ENCODE peak calls at places on chromosomes 7 and 10, in nine cellular contexts. One of them, this sample, is unnamed.

GRCh38 chr10:123249894-123250293 is 95.7 kb downstream of the BUB3 start:
- DNase-seq in adrenal gland: no peak
- DNase-seq in GM23248: no peak
- DNase-seq in prostate gland: no peak
- DNase-seq in sigmoid colon: no peak
- DNase-seq in cardiac muscle cell: no peak
- DNase-seq in hepatocyte: no peak
- DNase-seq in MM.1S: no peak
- DNase-seq in endothelial cell of umbilical vein: no peak
- DNase-seq in this sample: no peak

GRCh38 chr7:123401295-123401694 is 133.1 kb downstream of the IQUB start:
- DNase-seq in adrenal gland: no peak
- DNase-seq in GM23248: no peak
- DNase-seq in prostate gland: no peak
- DNase-seq in sigmoid colon: no peak
- DNase-seq in cardiac muscle cell: no peak
- DNase-seq in hepatocyte: no peak
- DNase-seq in MM.1S: no peak
- DNase-seq in endothelial cell of umbilical vein: no peak
- DNase-seq in this sample: no peak

GRCh38 chr10:37566336-37566735 is 291.1 kb downstream of the ZNF248 start:
- DNase-seq in adrenal gland: no peak
- DNase-seq in GM23248: no peak
- DNase-seq in prostate gland: no peak
- DNase-seq in sigmoid colon: no peak
- DNase-seq in cardiac muscle cell: no peak
- DNase-seq in hepatocyte: no peak
- DNase-seq in MM.1S: no peak
- DNase-seq in endothelial cell of umbilical vein: no peak
- DNase-seq in this sample: no peak

GRCh38 chr10:62853710-62854109 is 37.5 kb upstream of the EGR2 start:
- DNase-seq in adrenal gland: no peak
- DNase-seq in GM23248: no peak
- DNase-seq in prostate gland: no peak
- DNase-seq in sigmoid colon: no peak
- DNase-seq in cardiac muscle cell: no peak
- DNase-seq in hepatocyte: no peak
- DNase-seq in MM.1S: no peak
- DNase-seq in endothelial cell of umbilical vein: no peak
- DNase-seq in this sample: no peak

GRCh38 chr10:60387531-60387930 is 2.1 kb downstream of the ANK3 start:
- DNase-seq in adrenal gland: no peak
- DNase-seq in GM23248: no peak
- DNase-seq in prostate gland: peak; percentile 38
- DNase-seq in sigmoid colon: no peak
- DNase-seq in cardiac muscle cell: no peak
- DNase-seq in hepatocyte: no peak
- DNase-seq in MM.1S: no peak
- DNase-seq in endothelial cell of umbilical vein: no peak
- DNase-seq in this sample: peak; percentile 16

GRCh38 chr10:25725917-25726716 is 207.9 kb upstream of the MYO3A start:
- DNase-seq in adrenal gland: peak; percentile 51
- DNase-seq in GM23248: peak; percentile 69
- DNase-seq in prostate gland: no peak
- DNase-seq in sigmoid colon: no peak
- DNase-seq in cardiac muscle cell: peak; percentile 83
- DNase-seq in hepatocyte: peak; percentile 79
- DNase-seq in MM.1S: peak; percentile 68
- DNase-seq in endothelial cell of umbilical vein: peak; percentile 42
- DNase-seq in this sample: peak; percentile 53

GRCh38 chr10:87545783-87546182 is 41.1 kb downstream of the MINPP1 start:
- DNase-seq in adrenal gland: no peak
- DNase-seq in GM23248: peak; percentile 27
- DNase-seq in prostate gland: no peak
- DNase-seq in sigmoid colon: no peak
- DNase-seq in cardiac muscle cell: no peak
- DNase-seq in hepatocyte: no peak
- DNase-seq in MM.1S: no peak
- DNase-seq in endothelial cell of umbilical vein: no peak
- DNase-seq in this sample: no peak

GRCh38 chr7:74388880-74389415 is 64.8 kb upstream of the GTF2IRD1 start:
- DNase-seq in adrenal gland: no peak
- DNase-seq in GM23248: no peak
- DNase-seq in prostate gland: no peak
- DNase-seq in sigmoid colon: no peak
- DNase-seq in cardiac muscle cell: no peak
- DNase-seq in hepatocyte: no peak
- DNase-seq in MM.1S: no peak
- DNase-seq in endothelial cell of umbilical vein: no peak
- DNase-seq in this sample: no peak

GRCh38 chr10:77004917-77005564 is 632.6 kb downstream of the KCNMA1 start:
- DNase-seq in adrenal gland: peak; percentile 31
- DNase-seq in GM23248: peak; percentile 68
- DNase-seq in prostate gland: peak; percentile 11
- DNase-seq in sigmoid colon: no peak
- DNase-seq in cardiac muscle cell: peak; percentile 73
- DNase-seq in hepatocyte: peak; percentile 66
- DNase-seq in MM.1S: peak; percentile 33
- DNase-seq in endothelial cell of umbilical vein: peak; percentile 49
- DNase-seq in this sample: peak; percentile 26

GRCh38 chr7:101165958-101166602 is 711 bp upstream of the VGF start:
- DNase-seq in adrenal gland: no peak
- DNase-seq in GM23248: no peak
- DNase-seq in prostate gland: no peak
- DNase-seq in sigmoid colon: no peak
- DNase-seq in cardiac muscle cell: no peak
- DNase-seq in hepatocyte: no peak
- DNase-seq in MM.1S: no peak
- DNase-seq in endothelial cell of umbilical vein: no peak
- DNase-seq in this sample: no peak

DNA sequence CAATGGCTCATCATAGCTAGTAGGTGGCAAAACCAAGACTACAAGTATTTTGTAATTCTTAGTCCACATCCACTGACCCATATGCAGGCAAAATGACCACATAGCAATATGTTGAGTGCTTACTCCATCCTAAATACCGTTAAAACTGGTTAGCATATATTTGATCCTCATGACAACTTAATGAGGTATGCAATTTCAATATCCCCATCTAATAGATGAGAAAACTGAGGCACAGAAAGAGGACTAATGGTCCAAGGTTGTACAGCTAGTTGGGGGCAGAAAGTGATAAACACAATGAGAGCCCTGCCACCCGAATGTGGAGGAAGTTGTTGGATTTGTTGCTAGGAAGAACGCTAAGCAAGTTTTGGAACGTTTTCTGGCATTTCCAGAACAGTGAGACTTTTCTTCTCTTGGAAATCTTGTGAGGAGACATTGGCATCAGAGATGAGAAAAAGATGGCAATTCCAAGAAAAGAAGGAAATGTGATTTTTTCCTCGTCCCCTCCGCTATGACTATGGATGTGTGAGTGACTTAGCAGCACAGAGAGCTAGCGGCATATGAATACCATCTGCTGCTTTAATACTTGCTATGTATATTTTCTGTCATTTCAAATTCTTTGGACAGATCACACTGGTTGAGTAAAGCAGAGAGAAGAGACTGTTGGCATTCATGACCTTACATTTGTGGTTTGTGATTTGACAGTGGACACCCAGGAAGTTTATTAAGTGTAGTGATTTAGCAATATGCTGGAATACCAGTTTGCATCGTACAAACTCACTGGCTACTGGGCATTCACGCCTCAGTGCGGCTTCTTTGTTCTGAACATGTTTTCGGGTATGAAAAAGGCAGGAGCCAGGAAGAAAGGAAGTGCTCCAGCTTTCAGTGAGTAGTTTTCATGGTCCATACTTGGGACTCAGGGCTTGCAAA is 51.5 kb downstream of the NRCAM start:
- DNase-seq in adrenal gland: no peak
- DNase-seq in GM23248: peak; percentile 29
- DNase-seq in prostate gland: no peak
- DNase-seq in sigmoid colon: no peak
- DNase-seq in cardiac muscle cell: no peak
- DNase-seq in hepatocyte: no peak
- DNase-seq in MM.1S: no peak
- DNase-seq in endothelial cell of umbilical vein: no peak
- DNase-seq in this sample: no peak
- H3K4me1 ChIP-seq in adrenal gland: peaks cover 51% of the 10 kb centered on the region
- H3K4me1 ChIP-seq in GM23248: peaks cover 8% of the 10 kb centered on the region
- H3K4me1 ChIP-seq in prostate gland: no peaks in the 10 kb centered on the region
- H3K4me1 ChIP-seq in sigmoid colon: no peaks in the 10 kb centered on the region
- H3K4me1 ChIP-seq in cardiac muscle cell: no peaks in the 10 kb centered on the region
- H3K4me1 ChIP-seq in hepatocyte: peaks cover 11% of the 10 kb centered on the region
- H3K4me1 ChIP-seq in MM.1S: no peaks in the 10 kb centered on the region
- H3K4me1 ChIP-seq in endothelial cell of umbilical vein: peaks cover 14% of the 10 kb centered on the region
- H3K4me1 ChIP-seq in this sample: no peaks in the 10 kb centered on the region

DNA sequence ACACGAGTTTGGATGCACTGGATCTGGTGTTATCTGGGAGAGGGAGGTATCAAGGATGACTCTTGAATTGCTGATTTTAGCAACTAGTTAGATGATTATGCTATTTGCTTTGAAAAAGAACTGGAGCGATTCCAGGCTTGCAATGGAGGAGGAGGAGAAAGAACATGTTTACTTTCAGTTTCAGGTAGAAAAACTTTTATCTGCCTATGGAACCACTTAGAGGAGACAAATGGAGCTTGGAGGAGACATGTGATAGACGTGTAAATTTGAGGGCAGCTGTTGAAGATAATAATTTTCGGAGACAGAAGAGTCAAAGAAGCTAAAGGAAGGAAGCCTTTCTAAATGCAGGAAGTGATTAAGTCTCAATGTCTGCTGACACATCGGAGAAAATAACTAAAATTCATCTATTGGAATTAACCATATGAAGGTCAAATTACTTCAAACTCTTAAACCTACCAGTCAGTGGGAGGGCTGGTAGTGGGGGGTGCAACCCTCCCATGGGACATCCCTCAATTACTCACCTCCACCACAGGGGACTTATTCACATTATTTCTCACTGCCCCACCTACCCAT is 56.4 kb upstream of the GNAI1 start:
- DNase-seq in adrenal gland: peak; percentile 7
- DNase-seq in GM23248: peak; percentile 50
- DNase-seq in prostate gland: no peak
- DNase-seq in sigmoid colon: no peak
- DNase-seq in cardiac muscle cell: no peak
- DNase-seq in hepatocyte: no peak
- DNase-seq in MM.1S: peak; percentile 26
- DNase-seq in endothelial cell of umbilical vein: peak; percentile 48
- DNase-seq in this sample: peak; percentile 67
- H3K4me3 ChIP-seq in adrenal gland: peak overlapping the region; percentile 36
- H3K4me3 ChIP-seq in GM23248: peak overlapping the region; percentile 68
- H3K4me3 ChIP-seq in prostate gland: no peak overlapping the region
- H3K4me3 ChIP-seq in sigmoid colon: no peak overlapping the region
- H3K4me3 ChIP-seq in cardiac muscle cell: no peak overlapping the region
- H3K4me3 ChIP-seq in hepatocyte: peak overlapping the region; percentile 32
- H3K4me3 ChIP-seq in MM.1S: peak overlapping the region; percentile 54
- H3K4me3 ChIP-seq in endothelial cell of umbilical vein: peak overlapping the region; percentile 29
- H3K4me3 ChIP-seq in this sample: no peak overlapping the region

GRCh38 chr10:101120884-101121660 is 10.0 kb upstream of the TLX1 start:
- DNase-seq in adrenal gland: peak; percentile 16
- DNase-seq in GM23248: peak; percentile 49
- DNase-seq in prostate gland: no peak
- DNase-seq in sigmoid colon: no peak
- DNase-seq in cardiac muscle cell: no peak
- DNase-seq in hepatocyte: peak; percentile 44
- DNase-seq in MM.1S: peak; percentile 51
- DNase-seq in endothelial cell of umbilical vein: no peak
- DNase-seq in this sample: peak; percentile 95

GRCh38 chr10:101120520-101120883 is 10.6 kb upstream of the TLX1 start:
- DNase-seq in adrenal gland: no peak
- DNase-seq in GM23248: no peak
- DNase-seq in prostate gland: no peak
- DNase-seq in sigmoid colon: no peak
- DNase-seq in cardiac muscle cell: no peak
- DNase-seq in hepatocyte: no peak
- DNase-seq in MM.1S: no peak
- DNase-seq in endothelial cell of umbilical vein: no peak
- DNase-seq in this sample: no peak

GRCh38 chr10:101123085-101123814 is 7.8 kb upstream of the TLX1 start:
- DNase-seq in adrenal gland: no peak
- DNase-seq in GM23248: peak; percentile 16
- DNase-seq in prostate gland: no peak
- DNase-seq in sigmoid colon: no peak
- DNase-seq in cardiac muscle cell: no peak
- DNase-seq in hepatocyte: no peak
- DNase-seq in MM.1S: no peak
- DNase-seq in endothelial cell of umbilical vein: no peak
- DNase-seq in this sample: peak; percentile 29

GRCh38 chr10:101122270-101123084 is 8.6 kb upstream of the TLX1 start:
- DNase-seq in adrenal gland: no peak
- DNase-seq in GM23248: no peak
- DNase-seq in prostate gland: no peak
- DNase-seq in sigmoid colon: no peak
- DNase-seq in cardiac muscle cell: no peak
- DNase-seq in hepatocyte: no peak
- DNase-seq in MM.1S: no peak
- DNase-seq in endothelial cell of umbilical vein: no peak
- DNase-seq in this sample: no peak

GRCh38 chr10:101121661-101122045 is 9.4 kb upstream of the TLX1 start:
- DNase-seq in adrenal gland: no peak
- DNase-seq in GM23248: no peak
- DNase-seq in prostate gland: no peak
- DNase-seq in sigmoid colon: no peak
- DNase-seq in cardiac muscle cell: no peak
- DNase-seq in hepatocyte: no peak
- DNase-seq in MM.1S: no peak
- DNase-seq in endothelial cell of umbilical vein: no peak
- DNase-seq in this sample: no peak
- H3K27me3 ChIP-seq in adrenal gland: peaks cover 60% of the 10 kb centered on the region
- H3K27me3 ChIP-seq in GM23248: peaks cover 79% of the 10 kb centered on the region
- H3K27me3 ChIP-seq in prostate gland: peaks cover 10% of the 10 kb centered on the region
- H3K27me3 ChIP-seq in sigmoid colon: peaks cover 37% of the 10 kb centered on the region
- H3K27me3 ChIP-seq in cardiac muscle cell: peaks cover 100% of the 10 kb centered on the region
- H3K27me3 ChIP-seq in hepatocyte: peaks cover 85% of the 10 kb centered on the region
- H3K27me3 ChIP-seq in MM.1S: peaks cover 59% of the 10 kb centered on the region
- H3K27me3 ChIP-seq in endothelial cell of umbilical vein: peaks cover 73% of the 10 kb centered on the region
- H3K27me3 ChIP-seq in this sample: peaks cover 41% of the 10 kb centered on the region

GRCh38 chr10:104367856-104368255 is 14.2 kb downstream of the CFAP58 start:
- DNase-seq in adrenal gland: no peak
- DNase-seq in GM23248: no peak
- DNase-seq in prostate gland: no peak
- DNase-seq in sigmoid colon: no peak
- DNase-seq in cardiac muscle cell: no peak
- DNase-seq in hepatocyte: no peak
- DNase-seq in MM.1S: no peak
- DNase-seq in endothelial cell of umbilical vein: no peak
- DNase-seq in this sample: no peak

GRCh38 chr10:104371753-104372152 is 18.1 kb downstream of the CFAP58 start:
- DNase-seq in adrenal gland: no peak
- DNase-seq in GM23248: no peak
- DNase-seq in prostate gland: no peak
- DNase-seq in sigmoid colon: no peak
- DNase-seq in cardiac muscle cell: no peak
- DNase-seq in hepatocyte: no peak
- DNase-seq in MM.1S: no peak
- DNase-seq in endothelial cell of umbilical vein: no peak
- DNase-seq in this sample: no peak

DNA sequence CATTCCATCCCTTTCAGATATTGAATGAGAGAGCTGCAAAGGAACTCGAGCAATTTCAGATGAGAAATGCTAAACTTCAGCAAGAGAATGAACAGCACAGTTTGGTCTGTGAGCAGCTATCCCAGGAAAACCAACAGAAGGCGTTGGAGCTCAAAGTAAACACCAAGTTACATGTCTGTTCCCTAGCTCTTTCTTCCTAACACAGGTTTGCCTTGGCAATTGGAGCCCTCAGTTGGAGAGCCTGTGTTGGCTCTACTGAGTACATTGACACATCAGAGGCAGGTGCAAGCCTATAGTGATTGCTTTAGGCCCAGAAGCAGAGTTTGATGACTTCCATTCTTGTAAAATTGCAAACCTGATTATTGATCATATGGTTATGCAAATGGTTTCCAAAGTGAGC is 14.8 kb downstream of the CFAP58 start:
- DNase-seq in adrenal gland: no peak
- DNase-seq in GM23248: no peak
- DNase-seq in prostate gland: peak; percentile 37
- DNase-seq in sigmoid colon: no peak
- DNase-seq in cardiac muscle cell: no peak
- DNase-seq in hepatocyte: no peak
- DNase-seq in MM.1S: no peak
- DNase-seq in endothelial cell of umbilical vein: no peak
- DNase-seq in this sample: no peak
- H3K4me1 ChIP-seq in adrenal gland: no peaks in the 10 kb centered on the region
- H3K4me1 ChIP-seq in GM23248: no peaks in the 10 kb centered on the region
- H3K4me1 ChIP-seq in prostate gland: no peaks in the 10 kb centered on the region
- H3K4me1 ChIP-seq in sigmoid colon: no peaks in the 10 kb centered on the region
- H3K4me1 ChIP-seq in cardiac muscle cell: no peaks in the 10 kb centered on the region
- H3K4me1 ChIP-seq in hepatocyte: no peaks in the 10 kb centered on the region
- H3K4me1 ChIP-seq in MM.1S: no peaks in the 10 kb centered on the region
- H3K4me1 ChIP-seq in endothelial cell of umbilical vein: no peaks in the 10 kb centered on the region
- H3K4me1 ChIP-seq in this sample: no peaks in the 10 kb centered on the region